ENCODE peak calls at places on chromosomes 11 and 22, in four cellular contexts. One of them, this sample, is unnamed.
A peak's percentile ranks its signal among the peaks of the same experiment; 100 is the strongest.

GRCh38 chr11:91717169-91717568 is 507.4 kb upstream of the FAT3 start:
- DNase-seq in transverse colon: no peak
- DNase-seq in stomach: no peak
- DNase-seq in tibial nerve: no peak
- DNase-seq in this sample: no peak

GRCh38 chr11:68959465-68960298 is 21.1 kb downstream of the MRGPRD start:
- DNase-seq in transverse colon: no peak
- DNase-seq in stomach: no peak
- DNase-seq in tibial nerve: no peak
- DNase-seq in this sample: no peak

GRCh38 chr11:23585700-23586099 is 725.4 kb upstream of the CCDC179 start:
- DNase-seq in tibial nerve: no peak
- DNase-seq in transverse colon: no peak
- DNase-seq in stomach: no peak
- DNase-seq in this sample: no peak

GRCh38 chr11:96319901-96320656 is 22.9 kb downstream of the MAML2 start:
- DNase-seq in transverse colon: no peak
- DNase-seq in stomach: no peak
- DNase-seq in tibial nerve: no peak
- DNase-seq in this sample: no peak

GRCh38 chr11:44269369-44270351 is 40.3 kb downstream of the ALX4 start:
- DNase-seq in transverse colon: no peak
- DNase-seq in stomach: no peak
- DNase-seq in tibial nerve: no peak
- DNase-seq in this sample: no peak

GRCh38 chr11:86155210-86155844 is 86.4 kb upstream of the PICALM start:
- DNase-seq in transverse colon: no peak
- DNase-seq in tibial nerve: no peak
- DNase-seq in stomach: no peak
- DNase-seq in this sample: no peak

GRCh38 chr11:2899080-2899783 is 13.7 kb upstream of the CDKN1C start:
- DNase-seq in tibial nerve: no peak
- DNase-seq in stomach: no peak
- DNase-seq in transverse colon: no peak
- DNase-seq in this sample: peak; percentile 55

GRCh38 chr11:18145025-18145424 is 12.7 kb downstream of the MRGPRX3 start:
- DNase-seq in tibial nerve: no peak
- DNase-seq in stomach: no peak
- DNase-seq in transverse colon: no peak
- DNase-seq in this sample: no peak

GRCh38 chr11:87596176-87596575 is 558.4 kb downstream of the TMEM135 start:
- DNase-seq in tibial nerve: no peak
- DNase-seq in stomach: no peak
- DNase-seq in transverse colon: no peak
- DNase-seq in this sample: no peak

GRCh38 chr11:81673001-81673400 is 1060.7 kb downstream of the FAM181B start:
- DNase-seq in transverse colon: no peak
- DNase-seq in stomach: no peak
- DNase-seq in tibial nerve: no peak
- DNase-seq in this sample: no peak

GRCh38 chr11:6323291-6323905 is 3.1 kb upstream of the CAVIN3 start:
- DNase-seq in transverse colon: no peak
- DNase-seq in tibial nerve: no peak
- DNase-seq in stomach: peak; percentile 32
- DNase-seq in this sample: no peak

GRCh38 chr11:28107331-28107725 is 628 bp downstream of the KIF18A start:
- DNase-seq in transverse colon: no peak
- DNase-seq in tibial nerve: no peak
- DNase-seq in stomach: no peak
- DNase-seq in this sample: no peak

GRCh38 chr11:1281974-1282365 is 27.5 kb downstream of the TOLLIP start:
- DNase-seq in stomach: no peak
- DNase-seq in tibial nerve: no peak
- DNase-seq in transverse colon: no peak
- DNase-seq in this sample: no peak

GRCh38 chr22:39706406-39707150 is 136.0 kb downstream of the CACNA1I start:
- DNase-seq in tibial nerve: no peak
- DNase-seq in stomach: no peak
- DNase-seq in transverse colon: no peak
- DNase-seq in this sample: no peak

GRCh38 chr11:118156531-118157185 is 4.0 kb upstream of the SCN4B start:
- DNase-seq in tibial nerve: no peak
- DNase-seq in stomach: no peak
- DNase-seq in transverse colon: no peak
- DNase-seq in this sample: no peak

GRCh38 chr11:10309163-10310093 is 4.6 kb downstream of the ADM start:
- DNase-seq in tibial nerve: no peak
- DNase-seq in transverse colon: peak; percentile 76
- DNase-seq in stomach: peak; percentile 91
- DNase-seq in this sample: no peak

GRCh38 chr22:20130739-20131592 is 638 bp upstream of the ZDHHC8 start:
- DNase-seq in stomach: peak; percentile 89
- DNase-seq in transverse colon: peak; percentile 89
- DNase-seq in tibial nerve: peak; percentile 70
- DNase-seq in this sample: peak; percentile 95

GRCh38 chr11:78802058-78802633 is 227.5 kb upstream of the NARS2 start:
- DNase-seq in tibial nerve: no peak
- DNase-seq in transverse colon: no peak
- DNase-seq in stomach: peak; percentile 49
- DNase-seq in this sample: peak; percentile 48

GRCh38 chr11:83574516-83574915 is 288.3 kb upstream of the CCDC90B start:
- DNase-seq in tibial nerve: no peak
- DNase-seq in stomach: no peak
- DNase-seq in transverse colon: no peak
- DNase-seq in this sample: no peak

GRCh38 chr22:42282252-42282942 is 11.9 kb upstream of the TCF20 start:
- DNase-seq in transverse colon: peak; percentile 54
- DNase-seq in tibial nerve: no peak
- DNase-seq in stomach: no peak
- DNase-seq in this sample: peak; percentile 66

GRCh38 chr11:124762077-124762623 is at the start of gene ESAM:
- DNase-seq in transverse colon: peak; percentile 84
- DNase-seq in tibial nerve: no peak
- DNase-seq in stomach: peak; percentile 76
- DNase-seq in this sample: peak; percentile 95

GRCh38 chr22:30047364-30047738 is 32.9 kb upstream of the HORMAD2 start:
- DNase-seq in tibial nerve: no peak
- DNase-seq in stomach: no peak
- DNase-seq in transverse colon: no peak
- DNase-seq in this sample: no peak

GRCh38 chr11:68213135-68213515 is at the start of gene KMT5B:
- DNase-seq in stomach: peak; percentile 59
- DNase-seq in tibial nerve: peak; percentile 41
- DNase-seq in transverse colon: peak; percentile 58
- DNase-seq in this sample: no peak

GRCh38 chr11:57471496-57471895 is 11.2 kb downstream of the RTN4RL2 start:
- DNase-seq in transverse colon: no peak
- DNase-seq in tibial nerve: no peak
- DNase-seq in stomach: peak; percentile 61
- DNase-seq in this sample: no peak

GRCh38 chr11:85787809-85788805 is 22.8 kb downstream of the SYTL2 start:
- DNase-seq in stomach: no peak
- DNase-seq in transverse colon: peak; percentile 54
- DNase-seq in tibial nerve: no peak
- DNase-seq in this sample: peak; percentile 32

GRCh38 chr22:22452996-22453686 is 55.4 kb downstream of the ZNF280B start:
- DNase-seq in stomach: no peak
- DNase-seq in tibial nerve: no peak
- DNase-seq in transverse colon: no peak
- DNase-seq in this sample: no peak

GRCh38 chr11:133797542-133797941 is 47.8 kb downstream of the SPATA19 start:
- DNase-seq in stomach: no peak
- DNase-seq in transverse colon: no peak
- DNase-seq in tibial nerve: no peak
- DNase-seq in this sample: peak; percentile 44

GRCh38 chr22:37817705-37818311 is 5.4 kb upstream of the GALR3 start:
- DNase-seq in tibial nerve: peak; percentile 93
- DNase-seq in transverse colon: peak; percentile 90
- DNase-seq in stomach: peak; percentile 89
- DNase-seq in this sample: peak; percentile 76

GRCh38 chr11:12139144-12139881 is 28.9 kb downstream of the MICAL2 start:
- DNase-seq in tibial nerve: no peak
- DNase-seq in stomach: no peak
- DNase-seq in transverse colon: no peak
- DNase-seq in this sample: no peak

GRCh38 chr11:71106671-71107070 is 145.7 kb downstream of the SHANK2 start:
- DNase-seq in tibial nerve: no peak
- DNase-seq in stomach: no peak
- DNase-seq in transverse colon: no peak
- DNase-seq in this sample: no peak

GRCh38 chr11:60860943-60861342 is 5.2 kb upstream of the PTGDR2 start:
- DNase-seq in tibial nerve: no peak
- DNase-seq in stomach: no peak
- DNase-seq in transverse colon: no peak
- DNase-seq in this sample: no peak

GRCh38 chr11:116084511-116084910 is 580.3 kb upstream of the CADM1 start:
- DNase-seq in transverse colon: no peak
- DNase-seq in stomach: no peak
- DNase-seq in tibial nerve: no peak
- DNase-seq in this sample: no peak

GRCh38 chr11:70268526-70268925 is 2.0 kb upstream of the PPFIA1 start:
- DNase-seq in transverse colon: no peak
- DNase-seq in tibial nerve: no peak
- DNase-seq in stomach: no peak
- DNase-seq in this sample: no peak

GRCh38 chr11:72179804-72180396 is 12.0 kb upstream of the FOLR1 start:
- DNase-seq in stomach: no peak
- DNase-seq in tibial nerve: no peak
- DNase-seq in transverse colon: no peak
- DNase-seq in this sample: no peak

GRCh38 chr11:3840870-3841425 is at the start of gene RHOG:
- DNase-seq in stomach: peak; percentile 81
- DNase-seq in transverse colon: peak; percentile 88
- DNase-seq in tibial nerve: peak; percentile 72
- DNase-seq in this sample: peak; percentile 96

GRCh38 chr11:117759305-117759704 is 37.7 kb downstream of the DSCAML1 start:
- DNase-seq in transverse colon: no peak
- DNase-seq in stomach: no peak
- DNase-seq in tibial nerve: no peak
- DNase-seq in this sample: no peak

GRCh38 chr11:66708701-66709100 is 20.3 kb downstream of the SPTBN2 start:
- DNase-seq in tibial nerve: no peak
- DNase-seq in stomach: no peak
- DNase-seq in transverse colon: no peak
- DNase-seq in this sample: no peak

GRCh38 chr11:33894402-33894754 is 2.5 kb upstream of the LMO2 start:
- DNase-seq in tibial nerve: no peak
- DNase-seq in transverse colon: no peak
- DNase-seq in stomach: no peak
- DNase-seq in this sample: no peak
- TF ChIP-seq EP300 in tibial nerve: no peak
- TF ChIP-seq EP300 in transverse colon: no peak
- TF ChIP-seq EP300 in stomach: no peak
- TF ChIP-seq EP300 in this sample: no peak

DNA sequence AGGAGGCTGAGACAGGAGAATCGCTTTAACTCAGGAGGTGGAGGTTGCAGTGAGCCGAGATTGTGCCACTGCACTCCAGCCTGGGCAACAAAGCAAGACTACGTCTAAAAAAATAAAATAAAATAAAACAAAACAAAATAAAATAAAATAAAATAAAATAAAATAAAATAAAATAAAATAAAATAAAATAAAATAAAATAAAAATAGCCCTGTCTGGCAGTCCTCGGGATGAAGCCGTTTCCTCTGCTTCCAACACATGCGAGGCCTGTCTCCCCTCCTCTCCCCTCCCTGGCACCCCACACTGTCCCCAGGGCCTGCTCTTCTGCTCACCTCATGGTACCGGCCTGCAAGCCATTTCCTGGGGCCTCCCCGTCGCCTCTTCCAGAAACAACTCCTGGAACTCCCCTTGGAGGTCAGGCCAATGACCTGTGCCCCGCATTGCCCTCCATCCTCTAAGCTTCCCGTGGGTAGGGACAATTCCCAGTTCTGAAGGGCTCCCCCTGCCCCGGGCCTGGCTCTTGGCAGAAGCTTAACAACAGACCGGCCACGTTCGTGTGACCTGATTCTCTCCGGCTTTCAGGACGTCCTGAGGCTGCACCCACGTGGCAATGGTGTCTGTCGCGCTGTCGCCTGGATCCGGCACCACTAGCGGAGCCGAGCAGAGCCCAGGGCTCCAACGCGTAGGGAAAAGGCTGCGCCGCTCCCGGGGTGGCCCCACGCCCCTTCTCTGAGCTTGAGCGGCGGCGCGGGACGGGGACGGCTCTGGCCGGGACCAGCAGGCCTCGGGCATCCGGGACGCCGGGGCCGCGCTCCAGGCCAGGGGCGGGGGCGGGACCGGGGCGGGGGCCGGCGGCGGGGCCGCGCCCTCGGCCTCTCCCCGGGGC is 456 bp upstream of the PARVB start:
- DNase-seq in tibial nerve: no peak
- DNase-seq in transverse colon: peak; percentile 50
- DNase-seq in stomach: peak; percentile 54
- DNase-seq in this sample: no peak
- TF ChIP-seq CTCF in tibial nerve: no peak
- TF ChIP-seq CTCF in transverse colon: no peak
- TF ChIP-seq CTCF in stomach: no peak
- TF ChIP-seq CTCF in this sample: no peak

GRCh38 chr22:44496844-44497217 is 1.2 kb downstream of the RTL6 start:
- DNase-seq in tibial nerve: no peak
- DNase-seq in transverse colon: no peak
- DNase-seq in stomach: no peak
- DNase-seq in this sample: peak; percentile 83

GRCh38 chr22:44497904-44498242 is at the start of gene RTL6:
- DNase-seq in tibial nerve: peak; percentile 10
- DNase-seq in transverse colon: no peak
- DNase-seq in stomach: no peak
- DNase-seq in this sample: no peak

GRCh38 chr22:44496305-44496704 is 1.7 kb downstream of the RTL6 start:
- DNase-seq in stomach: no peak
- DNase-seq in transverse colon: no peak
- DNase-seq in tibial nerve: no peak
- DNase-seq in this sample: peak; percentile 61

GRCh38 chr22:44495629-44496028 is 2.4 kb downstream of the RTL6 start:
- DNase-seq in stomach: no peak
- DNase-seq in tibial nerve: no peak
- DNase-seq in transverse colon: no peak
- DNase-seq in this sample: no peak

GRCh38 chr22:44497218-44497903 is 672 bp downstream of the RTL6 start:
- DNase-seq in transverse colon: peak; percentile 18
- DNase-seq in tibial nerve: no peak
- DNase-seq in stomach: no peak
- DNase-seq in this sample: no peak
- H3K27ac ChIP-seq in transverse colon: peak overlapping the region; percentile 95
- H3K27ac ChIP-seq in tibial nerve: peak overlapping the region; percentile 71
- H3K27ac ChIP-seq in stomach: peak overlapping the region; percentile 78
- H3K27ac ChIP-seq in this sample: peak overlapping the region; percentile 83

GRCh38 chr22:36386351-36386899 is 1.3 kb downstream of the MYH9 start:
- DNase-seq in stomach: no peak
- DNase-seq in tibial nerve: no peak
- DNase-seq in transverse colon: peak; percentile 69
- DNase-seq in this sample: peak; percentile 84
- TF ChIP-seq EP300 in stomach: no peak
- TF ChIP-seq EP300 in tibial nerve: no peak
- TF ChIP-seq EP300 in transverse colon: no peak
- TF ChIP-seq EP300 in this sample: no peak